ENCODE peak calls at places on chromosomes 12 and 14, in seven cellular contexts. One of them, this sample, is unnamed.

GRCh38 chr14:77116194-77116817 is 18.2 kb downstream of the CIPC start:
- DNase-seq in prostate gland: no peak
- DNase-seq in body of pancreas: no peak
- DNase-seq in suprapubic skin: no peak
- DNase-seq in uterus: no peak
- DNase-seq in A549: no peak
- DNase-seq in HCT116: no peak
- DNase-seq in this sample: no peak

GRCh38 chr12:16198884-16199283 is 78.6 kb downstream of the SLC15A5 start:
- DNase-seq in suprapubic skin: no peak
- DNase-seq in HCT116: no peak
- DNase-seq in uterus: no peak
- DNase-seq in body of pancreas: no peak
- DNase-seq in prostate gland: no peak
- DNase-seq in A549: no peak
- DNase-seq in this sample: no peak

GRCh38 chr12:65695077-65695865 is 129.0 kb upstream of the HMGA2 start:
- DNase-seq in suprapubic skin: no peak
- DNase-seq in A549: peak; percentile 34
- DNase-seq in body of pancreas: peak; percentile 81
- DNase-seq in uterus: no peak
- DNase-seq in prostate gland: peak; percentile 72
- DNase-seq in HCT116: peak; percentile 93
- DNase-seq in this sample: no peak

GRCh38 chr12:6200266-6201198 is at the start of gene CD9:
- DNase-seq in uterus: peak; percentile 81
- DNase-seq in prostate gland: peak; percentile 85
- DNase-seq in suprapubic skin: no peak
- DNase-seq in body of pancreas: peak; percentile 86
- DNase-seq in HCT116: peak; percentile 46
- DNase-seq in A549: peak; percentile 76
- DNase-seq in this sample: peak; percentile 85

GRCh38 chr12:132362966-132363660 is 33.7 kb upstream of the GALNT9 start:
- DNase-seq in suprapubic skin: peak; percentile 32
- DNase-seq in HCT116: no peak
- DNase-seq in uterus: no peak
- DNase-seq in body of pancreas: no peak
- DNase-seq in A549: no peak
- DNase-seq in prostate gland: no peak
- DNase-seq in this sample: peak; percentile 30

GRCh38 chr12:14514946-14515345 is 52.7 kb downstream of the PLBD1 start:
- DNase-seq in prostate gland: no peak
- DNase-seq in body of pancreas: no peak
- DNase-seq in HCT116: no peak
- DNase-seq in A549: no peak
- DNase-seq in uterus: no peak
- DNase-seq in suprapubic skin: no peak
- DNase-seq in this sample: no peak

GRCh38 chr14:55028066-55028465 is 1.0 kb downstream of the SOCS4 start:
- DNase-seq in body of pancreas: no peak
- DNase-seq in prostate gland: no peak
- DNase-seq in HCT116: no peak
- DNase-seq in uterus: no peak
- DNase-seq in suprapubic skin: no peak
- DNase-seq in A549: no peak
- DNase-seq in this sample: no peak

GRCh38 chr12:75978677-75979076 is 52.9 kb downstream of the PHLDA1 start:
- DNase-seq in suprapubic skin: no peak
- DNase-seq in HCT116: no peak
- DNase-seq in A549: no peak
- DNase-seq in body of pancreas: no peak
- DNase-seq in uterus: no peak
- DNase-seq in prostate gland: no peak
- DNase-seq in this sample: no peak

GRCh38 chr12:31874961-31875608 is 84.1 kb upstream of the RESF1 start:
- DNase-seq in uterus: peak; percentile 55
- DNase-seq in body of pancreas: peak; percentile 45
- DNase-seq in suprapubic skin: peak; percentile 64
- DNase-seq in HCT116: no peak
- DNase-seq in A549: peak; percentile 40
- DNase-seq in prostate gland: peak; percentile 12
- DNase-seq in this sample: peak; percentile 73

GRCh38 chr12:87866602-87867292 is 162.5 kb downstream of the C12orf50 start:
- DNase-seq in uterus: no peak
- DNase-seq in HCT116: peak; percentile 12
- DNase-seq in A549: no peak
- DNase-seq in suprapubic skin: no peak
- DNase-seq in body of pancreas: no peak
- DNase-seq in prostate gland: no peak
- DNase-seq in this sample: no peak

GRCh38 chr12:4421590-4422031 is 24.0 kb downstream of the FGF6 start:
- DNase-seq in A549: peak; percentile 57
- DNase-seq in HCT116: peak; percentile 27
- DNase-seq in uterus: no peak
- DNase-seq in prostate gland: no peak
- DNase-seq in body of pancreas: no peak
- DNase-seq in suprapubic skin: no peak
- DNase-seq in this sample: no peak

GRCh38 chr12:107131832-107132616 is 38.7 kb upstream of the CRY1 start:
- DNase-seq in A549: peak; percentile 76
- DNase-seq in body of pancreas: peak; percentile 12
- DNase-seq in uterus: no peak
- DNase-seq in prostate gland: peak; percentile 42
- DNase-seq in HCT116: peak; percentile 44
- DNase-seq in suprapubic skin: no peak
- DNase-seq in this sample: no peak

GRCh38 chr14:56892959-56893358 is 82.7 kb upstream of the OTX2 start:
- DNase-seq in A549: no peak
- DNase-seq in uterus: no peak
- DNase-seq in suprapubic skin: no peak
- DNase-seq in body of pancreas: no peak
- DNase-seq in prostate gland: no peak
- DNase-seq in HCT116: no peak
- DNase-seq in this sample: no peak
- H3K4me3 ChIP-seq in A549: no peak overlapping the region
- H3K4me3 ChIP-seq in uterus: no peak overlapping the region
- H3K4me3 ChIP-seq in suprapubic skin: no peak overlapping the region
- H3K4me3 ChIP-seq in body of pancreas: no peak overlapping the region
- H3K4me3 ChIP-seq in prostate gland: no peak overlapping the region
- H3K4me3 ChIP-seq in HCT116: no peak overlapping the region
- H3K4me3 ChIP-seq in this sample: no peak overlapping the region

DNA sequence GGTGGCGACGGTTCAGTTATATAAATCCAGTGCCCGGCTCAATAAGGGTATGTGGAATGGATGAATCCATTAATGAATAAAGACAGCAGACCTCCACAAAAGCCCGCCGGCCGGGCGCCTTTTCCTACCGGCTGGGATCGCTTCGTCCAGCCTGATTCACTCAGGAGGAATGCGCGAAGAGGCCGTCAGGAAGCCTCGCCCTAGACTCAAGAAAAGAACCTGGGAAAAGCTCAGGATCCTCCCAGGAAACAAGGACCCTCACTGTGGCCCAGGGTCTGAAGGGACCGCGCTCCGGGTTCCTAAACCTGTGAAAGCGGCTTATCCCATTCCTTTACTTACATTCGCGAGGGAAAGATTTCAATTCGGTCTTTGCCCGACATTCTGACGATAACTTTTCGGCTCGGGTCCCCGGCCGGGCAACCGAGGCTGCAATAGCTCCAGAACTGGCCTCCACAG is 257 bp downstream of the ATP6V1D start:
- DNase-seq in prostate gland: no peak
- DNase-seq in A549: peak; percentile 21
- DNase-seq in body of pancreas: peak; percentile 9
- DNase-seq in HCT116: no peak
- DNase-seq in suprapubic skin: peak; percentile 69
- DNase-seq in uterus: no peak
- DNase-seq in this sample: no peak
- TF ChIP-seq POLR2A in prostate gland: peak; percentile 59
- TF ChIP-seq POLR2A in A549: no peak
- TF ChIP-seq POLR2A in body of pancreas: no peak
- TF ChIP-seq POLR2A in HCT116: no peak
- TF ChIP-seq POLR2A in suprapubic skin: peak; percentile 48
- TF ChIP-seq POLR2A in uterus: peak; percentile 18
- TF ChIP-seq POLR2A in this sample: no peak

GRCh38 chr12:27277846-27278260 is 33.8 kb downstream of the STK38L start:
- DNase-seq in body of pancreas: peak; percentile 25
- DNase-seq in prostate gland: no peak
- DNase-seq in A549: no peak
- DNase-seq in uterus: peak; percentile 74
- DNase-seq in suprapubic skin: no peak
- DNase-seq in HCT116: peak; percentile 6
- DNase-seq in this sample: peak; percentile 62
- H3K27ac ChIP-seq in body of pancreas: no peak overlapping the region
- H3K27ac ChIP-seq in prostate gland: no peak overlapping the region
- H3K27ac ChIP-seq in A549: no peak overlapping the region
- H3K27ac ChIP-seq in uterus: peak overlapping the region; percentile 72
- H3K27ac ChIP-seq in suprapubic skin: no peak overlapping the region
- H3K27ac ChIP-seq in HCT116: no peak overlapping the region
- H3K27ac ChIP-seq in this sample: peak overlapping the region; percentile 40

GRCh38 chr12:113664224-113664681 is 192.6 kb upstream of the LHX5 start:
- DNase-seq in HCT116: no peak
- DNase-seq in prostate gland: no peak
- DNase-seq in body of pancreas: no peak
- DNase-seq in suprapubic skin: no peak
- DNase-seq in A549: no peak
- DNase-seq in uterus: no peak
- DNase-seq in this sample: no peak
- H3K4me3 ChIP-seq in HCT116: no peak overlapping the region
- H3K4me3 ChIP-seq in prostate gland: no peak overlapping the region
- H3K4me3 ChIP-seq in body of pancreas: no peak overlapping the region
- H3K4me3 ChIP-seq in suprapubic skin: no peak overlapping the region
- H3K4me3 ChIP-seq in A549: no peak overlapping the region
- H3K4me3 ChIP-seq in uterus: no peak overlapping the region
- H3K4me3 ChIP-seq in this sample: no peak overlapping the region

GRCh38 chr14:68403794-68404522 is 388.9 kb downstream of the ZFP36L1 start:
- DNase-seq in uterus: no peak
- DNase-seq in body of pancreas: no peak
- DNase-seq in A549: no peak
- DNase-seq in prostate gland: no peak
- DNase-seq in HCT116: no peak
- DNase-seq in suprapubic skin: no peak
- DNase-seq in this sample: no peak

GRCh38 chr14:68401855-68402254 is 391.0 kb downstream of the ZFP36L1 start:
- DNase-seq in body of pancreas: no peak
- DNase-seq in suprapubic skin: no peak
- DNase-seq in HCT116: no peak
- DNase-seq in A549: no peak
- DNase-seq in uterus: no peak
- DNase-seq in prostate gland: no peak
- DNase-seq in this sample: no peak

GRCh38 chr14:68402525-68403101 is 390.3 kb downstream of the ZFP36L1 start:
- DNase-seq in HCT116: no peak
- DNase-seq in suprapubic skin: no peak
- DNase-seq in prostate gland: no peak
- DNase-seq in A549: no peak
- DNase-seq in uterus: no peak
- DNase-seq in body of pancreas: no peak
- DNase-seq in this sample: no peak

GRCh38 chr14:68404652-68405183 is 388.1 kb downstream of the ZFP36L1 start:
- DNase-seq in HCT116: no peak
- DNase-seq in uterus: no peak
- DNase-seq in A549: no peak
- DNase-seq in suprapubic skin: no peak
- DNase-seq in prostate gland: no peak
- DNase-seq in body of pancreas: peak; percentile 30
- DNase-seq in this sample: no peak

DNA sequence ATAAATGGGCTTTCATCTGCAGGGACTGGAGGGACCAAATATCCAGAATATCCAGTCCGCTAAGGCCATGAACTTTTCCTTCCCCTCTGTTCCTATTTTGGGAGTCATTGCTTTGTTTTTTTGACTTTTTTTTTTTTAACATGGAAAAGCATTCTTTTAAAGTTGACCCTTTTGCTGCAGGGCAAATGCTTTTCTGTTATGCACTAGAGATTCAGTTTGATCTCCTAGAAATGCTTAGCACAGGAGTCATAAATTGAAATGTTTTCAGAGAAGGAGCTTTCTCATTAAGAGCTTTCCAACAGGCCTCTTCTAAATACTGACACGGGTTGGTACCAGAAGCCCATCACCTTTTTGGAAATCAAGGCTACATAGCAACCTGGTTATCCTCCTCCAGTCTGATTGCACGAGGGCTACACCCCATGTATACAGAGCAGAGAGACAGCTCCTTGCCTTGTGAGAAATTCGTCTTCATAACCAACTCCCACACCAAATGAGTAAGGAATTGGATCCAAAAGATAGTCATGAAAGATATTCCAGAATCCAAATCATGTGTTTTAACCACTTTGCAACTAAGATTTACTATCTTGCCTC is 389.6 kb downstream of the ZFP36L1 start:
- DNase-seq in HCT116: no peak
- DNase-seq in suprapubic skin: no peak
- DNase-seq in body of pancreas: no peak
- DNase-seq in prostate gland: no peak
- DNase-seq in A549: no peak
- DNase-seq in uterus: peak; percentile 59
- DNase-seq in this sample: no peak
- TF ChIP-seq POLR2A in HCT116: no peak
- TF ChIP-seq POLR2A in suprapubic skin: no peak
- TF ChIP-seq POLR2A in body of pancreas: no peak
- TF ChIP-seq POLR2A in prostate gland: no peak
- TF ChIP-seq POLR2A in A549: no peak
- TF ChIP-seq POLR2A in uterus: no peak
- TF ChIP-seq POLR2A in this sample: no peak

This sample was measured in Peyer's patch.